ENCODE peak calls at places on chromosomes 16 and 17, in seven cellular contexts. One of them, this sample, is unnamed. For H3K4me1, the result is how much of the 10 kb centered on the place peaks cover.

GRCh38 chr16:59865071-59865671 is 1131.1 kb upstream of the GOT2 start:
- DNase-seq in Karpas-422: no peak
- DNase-seq in upper lobe of right lung: no peak
- DNase-seq in stomach: no peak
- DNase-seq in tibial nerve: no peak
- DNase-seq in PC-9: no peak
- DNase-seq in neural progenitor cell: no peak
- DNase-seq in this sample: no peak

GRCh38 chr17:43983515-43984411 is 20.7 kb upstream of the NAGS start:
- DNase-seq in stomach: peak
- DNase-seq in neural progenitor cell: peak
- DNase-seq in tibial nerve: no peak
- DNase-seq in PC-9: no peak
- DNase-seq in upper lobe of right lung: peak
- DNase-seq in Karpas-422: no peak
- DNase-seq in this sample: peak

GRCh38 chr16:67481561-67482259 is 753 bp upstream of the ATP6V0D1 start:
- DNase-seq in PC-9: no peak
- DNase-seq in neural progenitor cell: no peak
- DNase-seq in tibial nerve: peak
- DNase-seq in upper lobe of right lung: peak
- DNase-seq in stomach: peak
- DNase-seq in Karpas-422: peak
- DNase-seq in this sample: peak

GRCh38 chr16:2686912-2687507 is 4.7 kb downstream of the KCTD5 start:
- DNase-seq in tibial nerve: no peak
- DNase-seq in upper lobe of right lung: peak
- DNase-seq in PC-9: no peak
- DNase-seq in neural progenitor cell: no peak
- DNase-seq in stomach: peak
- DNase-seq in Karpas-422: peak
- DNase-seq in this sample: peak

GRCh38 chr16:73054732-73055481 is 7.0 kb upstream of the ZFHX3 start:
- DNase-seq in upper lobe of right lung: no peak
- DNase-seq in stomach: no peak
- DNase-seq in Karpas-422: no peak
- DNase-seq in PC-9: peak
- DNase-seq in neural progenitor cell: no peak
- DNase-seq in tibial nerve: no peak
- DNase-seq in this sample: no peak

GRCh38 chr17:13086142-13086769 is 68.4 kb upstream of the ELAC2 start:
- DNase-seq in tibial nerve: no peak
- DNase-seq in upper lobe of right lung: no peak
- DNase-seq in stomach: no peak
- DNase-seq in neural progenitor cell: no peak
- DNase-seq in Karpas-422: no peak
- DNase-seq in PC-9: no peak
- DNase-seq in this sample: no peak

GRCh38 chr17:73007447-73007846 is 85.0 kb downstream of the SLC39A11 start:
- DNase-seq in upper lobe of right lung: no peak
- DNase-seq in neural progenitor cell: no peak
- DNase-seq in PC-9: no peak
- DNase-seq in stomach: peak
- DNase-seq in tibial nerve: no peak
- DNase-seq in Karpas-422: no peak
- DNase-seq in this sample: no peak

GRCh38 chr17:20184191-20184590 is 175.0 kb downstream of the SPECC1 start:
- DNase-seq in tibial nerve: no peak
- DNase-seq in stomach: no peak
- DNase-seq in Karpas-422: no peak
- DNase-seq in neural progenitor cell: no peak
- DNase-seq in PC-9: no peak
- DNase-seq in upper lobe of right lung: no peak
- DNase-seq in this sample: no peak

GRCh38 chr16:81608515-81609209 is 164.1 kb downstream of the CMIP start:
- DNase-seq in neural progenitor cell: peak
- DNase-seq in upper lobe of right lung: no peak
- DNase-seq in Karpas-422: no peak
- DNase-seq in stomach: no peak
- DNase-seq in tibial nerve: peak
- DNase-seq in PC-9: no peak
- DNase-seq in this sample: no peak

GRCh38 chr17:13940858-13941665 is 128.2 kb upstream of the COX10 start:
- DNase-seq in stomach: no peak
- DNase-seq in Karpas-422: no peak
- DNase-seq in upper lobe of right lung: no peak
- DNase-seq in neural progenitor cell: no peak
- DNase-seq in tibial nerve: no peak
- DNase-seq in PC-9: no peak
- DNase-seq in this sample: no peak

GRCh38 chr17:15351925-15352324 is 10.5 kb upstream of the TEKT3 start:
- DNase-seq in Karpas-422: no peak
- DNase-seq in neural progenitor cell: no peak
- DNase-seq in PC-9: no peak
- DNase-seq in stomach: no peak
- DNase-seq in upper lobe of right lung: no peak
- DNase-seq in tibial nerve: peak
- DNase-seq in this sample: no peak

GRCh38 chr17:41654134-41654907 is 29.9 kb upstream of the KRT17 start:
- DNase-seq in stomach: peak
- DNase-seq in tibial nerve: no peak
- DNase-seq in upper lobe of right lung: peak
- DNase-seq in neural progenitor cell: no peak
- DNase-seq in Karpas-422: no peak
- DNase-seq in PC-9: peak
- DNase-seq in this sample: peak

GRCh38 chr17:61593404-61593803 is 2.4 kb upstream of the NACA2 start:
- DNase-seq in neural progenitor cell: no peak
- DNase-seq in upper lobe of right lung: no peak
- DNase-seq in tibial nerve: no peak
- DNase-seq in stomach: no peak
- DNase-seq in Karpas-422: no peak
- DNase-seq in PC-9: no peak
- DNase-seq in this sample: no peak

GRCh38 chr17:3576970-3577369 is 19.4 kb upstream of the TRPV3 start:
- DNase-seq in stomach: no peak
- DNase-seq in Karpas-422: no peak
- DNase-seq in tibial nerve: no peak
- DNase-seq in PC-9: no peak
- DNase-seq in upper lobe of right lung: peak
- DNase-seq in neural progenitor cell: no peak
- DNase-seq in this sample: no peak

GRCh38 chr17:7884581-7885356 is 3.8 kb upstream of the CHD3 start:
- DNase-seq in upper lobe of right lung: peak
- DNase-seq in PC-9: peak
- DNase-seq in stomach: peak
- DNase-seq in tibial nerve: no peak
- DNase-seq in neural progenitor cell: peak
- DNase-seq in Karpas-422: peak
- DNase-seq in this sample: no peak

GRCh38 chr16:63361032-63361624 is 1324.9 kb upstream of the CDH8 start:
- DNase-seq in PC-9: no peak
- DNase-seq in upper lobe of right lung: no peak
- DNase-seq in neural progenitor cell: peak
- DNase-seq in stomach: no peak
- DNase-seq in tibial nerve: peak
- DNase-seq in Karpas-422: peak
- DNase-seq in this sample: no peak

GRCh38 chr16:29810699-29811169 is 1.3 kb upstream of the PRRT2 start:
- DNase-seq in stomach: no peak
- DNase-seq in tibial nerve: no peak
- DNase-seq in PC-9: no peak
- DNase-seq in neural progenitor cell: peak
- DNase-seq in Karpas-422: peak
- DNase-seq in upper lobe of right lung: no peak
- DNase-seq in this sample: no peak

GRCh38 chr16:29808219-29808900 is 2.0 kb downstream of the MAZ start:
- DNase-seq in tibial nerve: no peak
- DNase-seq in PC-9: no peak
- DNase-seq in Karpas-422: no peak
- DNase-seq in neural progenitor cell: no peak
- DNase-seq in stomach: no peak
- DNase-seq in upper lobe of right lung: peak
- DNase-seq in this sample: no peak

GRCh38 chr16:29807426-29808218 is 1.3 kb downstream of the MAZ start:
- DNase-seq in PC-9: peak
- DNase-seq in tibial nerve: peak
- DNase-seq in neural progenitor cell: peak
- DNase-seq in upper lobe of right lung: peak
- DNase-seq in stomach: peak
- DNase-seq in Karpas-422: peak
- DNase-seq in this sample: peak

GRCh38 chr16:29809850-29810698 is 1.9 kb upstream of the PRRT2 start:
- DNase-seq in tibial nerve: no peak
- DNase-seq in upper lobe of right lung: peak
- DNase-seq in Karpas-422: peak
- DNase-seq in neural progenitor cell: peak
- DNase-seq in stomach: no peak
- DNase-seq in PC-9: no peak
- DNase-seq in this sample: no peak

DNA sequence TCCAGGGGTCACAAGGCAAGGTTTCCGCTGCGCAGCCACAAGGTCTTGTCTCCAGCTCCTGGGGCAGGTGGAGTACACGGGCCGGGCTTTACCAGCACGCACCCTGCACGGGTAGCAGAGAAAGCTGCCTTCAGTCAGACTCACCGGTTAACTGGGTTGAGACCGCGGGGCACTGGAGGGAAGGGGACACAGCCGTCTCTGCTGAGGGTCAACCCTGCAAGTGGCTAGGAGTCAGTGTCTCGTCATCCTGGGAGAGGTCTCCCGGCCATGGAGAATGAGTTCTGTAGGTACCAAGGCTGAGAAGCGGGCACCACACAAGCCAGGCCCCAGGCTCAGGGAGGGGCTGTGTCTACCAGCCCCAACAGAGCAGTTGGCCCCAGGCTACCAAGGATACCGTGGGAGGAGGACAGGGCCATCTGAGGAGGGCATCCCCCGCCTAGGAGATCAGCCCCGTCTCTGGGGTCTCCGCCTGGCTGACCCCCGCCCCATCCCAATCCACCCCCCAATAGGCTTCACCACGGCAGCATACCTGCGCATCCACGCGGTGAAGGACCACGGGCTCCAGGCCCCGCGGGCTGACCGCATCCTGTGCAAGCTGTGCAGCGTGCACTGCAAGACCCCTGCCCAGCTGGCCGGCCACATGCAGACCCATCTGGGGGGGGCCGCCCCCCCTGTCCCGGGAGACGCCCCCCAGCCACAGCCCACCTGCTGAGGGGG is 2.8 kb upstream of the PRRT2 start:
- DNase-seq in tibial nerve: no peak
- DNase-seq in Karpas-422: no peak
- DNase-seq in stomach: no peak
- DNase-seq in PC-9: no peak
- DNase-seq in neural progenitor cell: no peak
- DNase-seq in upper lobe of right lung: peak
- DNase-seq in this sample: no peak
- H3K4me1 ChIP-seq in tibial nerve: half or more
- H3K4me1 ChIP-seq in Karpas-422: half or more
- H3K4me1 ChIP-seq in stomach: half or more
- H3K4me1 ChIP-seq in PC-9: under half
- H3K4me1 ChIP-seq in neural progenitor cell: half or more
- H3K4me1 ChIP-seq in upper lobe of right lung: under half
- H3K4me1 ChIP-seq in this sample: half or more

GRCh38 chr17:48240562-48241130 is 133.1 kb downstream of the SNX11 start:
- DNase-seq in stomach: no peak
- DNase-seq in tibial nerve: no peak
- DNase-seq in PC-9: no peak
- DNase-seq in upper lobe of right lung: no peak
- DNase-seq in Karpas-422: no peak
- DNase-seq in neural progenitor cell: no peak
- DNase-seq in this sample: no peak
- H3K4me1 ChIP-seq in stomach: under half
- H3K4me1 ChIP-seq in tibial nerve: under half
- H3K4me1 ChIP-seq in PC-9: half or more
- H3K4me1 ChIP-seq in upper lobe of right lung: under half
- H3K4me1 ChIP-seq in Karpas-422: under half
- H3K4me1 ChIP-seq in neural progenitor cell: under half
- H3K4me1 ChIP-seq in this sample: under half

GRCh38 chr17:82865996-82866395 is 26.2 kb upstream of the ZNF750 start:
- DNase-seq in stomach: no peak
- DNase-seq in Karpas-422: no peak
- DNase-seq in neural progenitor cell: no peak
- DNase-seq in PC-9: no peak
- DNase-seq in tibial nerve: no peak
- DNase-seq in upper lobe of right lung: no peak
- DNase-seq in this sample: no peak

GRCh38 chr17:82867763-82868325 is 28.0 kb upstream of the ZNF750 start:
- DNase-seq in upper lobe of right lung: no peak
- DNase-seq in stomach: no peak
- DNase-seq in Karpas-422: no peak
- DNase-seq in tibial nerve: no peak
- DNase-seq in neural progenitor cell: no peak
- DNase-seq in PC-9: no peak
- DNase-seq in this sample: peak

GRCh38 chr17:82865274-82865673 is 25.5 kb upstream of the ZNF750 start:
- DNase-seq in PC-9: no peak
- DNase-seq in Karpas-422: no peak
- DNase-seq in upper lobe of right lung: no peak
- DNase-seq in stomach: no peak
- DNase-seq in tibial nerve: no peak
- DNase-seq in neural progenitor cell: no peak
- DNase-seq in this sample: no peak

GRCh38 chr17:82864721-82865240 is 25.0 kb upstream of the ZNF750 start:
- DNase-seq in Karpas-422: no peak
- DNase-seq in stomach: no peak
- DNase-seq in PC-9: no peak
- DNase-seq in neural progenitor cell: no peak
- DNase-seq in tibial nerve: no peak
- DNase-seq in upper lobe of right lung: no peak
- DNase-seq in this sample: no peak

DNA sequence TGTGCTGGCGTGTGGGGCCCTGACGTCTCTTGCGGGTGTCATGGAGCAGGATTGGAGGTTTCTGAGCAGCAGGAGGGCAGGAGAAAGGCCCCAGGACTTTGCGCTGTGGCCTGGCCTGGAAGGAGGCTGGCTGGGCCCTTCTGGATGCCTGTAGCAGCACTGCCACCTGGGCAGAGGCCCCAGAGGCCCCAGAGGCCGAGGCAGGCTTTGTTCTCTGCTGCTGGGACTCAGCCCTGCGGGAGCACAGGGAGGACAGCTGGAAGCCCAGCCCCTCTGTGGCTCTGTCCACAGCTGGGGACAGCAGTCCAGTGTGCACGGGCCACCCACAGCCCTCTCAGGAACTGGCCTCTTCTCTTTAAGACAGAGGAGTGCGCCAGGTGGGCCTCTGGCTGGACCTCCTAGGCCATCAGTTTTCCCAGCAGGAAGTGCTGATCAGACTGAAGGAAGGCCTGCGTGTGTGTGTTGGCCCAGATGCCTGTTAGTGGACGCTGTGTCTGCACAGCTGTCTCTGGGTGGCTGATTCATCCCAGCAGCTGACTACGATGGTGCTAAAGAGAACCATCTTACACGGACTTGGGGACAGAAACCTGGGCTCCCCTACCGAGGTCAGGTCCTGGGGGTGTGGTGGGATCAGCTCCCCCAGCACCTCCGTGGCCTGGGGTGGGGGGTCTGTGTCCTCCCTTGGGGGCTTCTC is 26.8 kb upstream of the ZNF750 start:
- DNase-seq in upper lobe of right lung: no peak
- DNase-seq in neural progenitor cell: peak
- DNase-seq in Karpas-422: no peak
- DNase-seq in stomach: no peak
- DNase-seq in tibial nerve: no peak
- DNase-seq in PC-9: no peak
- DNase-seq in this sample: peak
- H3K4me1 ChIP-seq in upper lobe of right lung: under half
- H3K4me1 ChIP-seq in neural progenitor cell: under half
- H3K4me1 ChIP-seq in Karpas-422: under half
- H3K4me1 ChIP-seq in stomach: under half
- H3K4me1 ChIP-seq in tibial nerve: under half
- H3K4me1 ChIP-seq in PC-9: under half
- H3K4me1 ChIP-seq in this sample: under half

GRCh38 chr16:89411335-89411850 is 79.0 kb downstream of the ANKRD11 start:
- DNase-seq in Karpas-422: no peak
- DNase-seq in neural progenitor cell: no peak
- DNase-seq in stomach: no peak
- DNase-seq in tibial nerve: no peak
- DNase-seq in upper lobe of right lung: no peak
- DNase-seq in PC-9: no peak
- DNase-seq in this sample: no peak
- H3K4me1 ChIP-seq in Karpas-422: under half
- H3K4me1 ChIP-seq in neural progenitor cell: half or more
- H3K4me1 ChIP-seq in stomach: half or more
- H3K4me1 ChIP-seq in tibial nerve: half or more
- H3K4me1 ChIP-seq in upper lobe of right lung: half or more
- H3K4me1 ChIP-seq in PC-9: under half
- H3K4me1 ChIP-seq in this sample: half or more